ENCODE peak calls at places on chromosome 15, in four cellular contexts. One of them, this sample, is unnamed.

GRCh38 chr15:93929375-93930094 is 301.8 kb upstream of the MCTP2 start:
- DNase-seq in IMR-90: peak
- DNase-seq in suprapubic skin: no peak
- DNase-seq in natural killer cell: no peak
- DNase-seq in this sample: peak

GRCh38 chr15:58380280-58380945 is 51.4 kb upstream of the LIPC start:
- DNase-seq in natural killer cell: no peak
- DNase-seq in suprapubic skin: no peak
- DNase-seq in IMR-90: no peak
- DNase-seq in this sample: no peak

GRCh38 chr15:96551196-96551595 is 220.7 kb downstream of the NR2F2 start:
- DNase-seq in natural killer cell: no peak
- DNase-seq in suprapubic skin: no peak
- DNase-seq in IMR-90: no peak
- DNase-seq in this sample: no peak

GRCh38 chr15:37112171-37112570 is 11.8 kb upstream of the MEIS2 start:
- DNase-seq in natural killer cell: no peak
- DNase-seq in suprapubic skin: no peak
- DNase-seq in IMR-90: no peak
- DNase-seq in this sample: no peak

GRCh38 chr15:56832125-56832524 is 86.3 kb upstream of the TCF12 start:
- DNase-seq in IMR-90: no peak
- DNase-seq in natural killer cell: no peak
- DNase-seq in suprapubic skin: no peak
- DNase-seq in this sample: no peak

GRCh38 chr15:56918046-56918906 is at the start of gene TCF12:
- DNase-seq in suprapubic skin: peak
- DNase-seq in natural killer cell: peak
- DNase-seq in IMR-90: peak
- DNase-seq in this sample: peak

GRCh38 chr15:94412979-94413741 is 181.8 kb downstream of the MCTP2 start:
- DNase-seq in natural killer cell: no peak
- DNase-seq in IMR-90: peak
- DNase-seq in suprapubic skin: no peak
- DNase-seq in this sample: no peak

GRCh38 chr15:50257924-50258323 is 7.6 kb downstream of the HDC start:
- DNase-seq in suprapubic skin: no peak
- DNase-seq in natural killer cell: no peak
- DNase-seq in IMR-90: peak
- DNase-seq in this sample: peak

GRCh38 chr15:67396109-67396508 is 124.8 kb upstream of the C15orf61 start:
- DNase-seq in suprapubic skin: no peak
- DNase-seq in IMR-90: no peak
- DNase-seq in natural killer cell: no peak
- DNase-seq in this sample: no peak

GRCh38 chr15:100103828-100104227 is 237.9 kb downstream of the ADAMTS17 start:
- DNase-seq in natural killer cell: no peak
- DNase-seq in suprapubic skin: no peak
- DNase-seq in IMR-90: no peak
- DNase-seq in this sample: no peak

GRCh38 chr15:42141795-42142667 is 14.4 kb downstream of the PLA2G4F start:
- DNase-seq in IMR-90: no peak
- DNase-seq in suprapubic skin: peak
- DNase-seq in natural killer cell: no peak
- DNase-seq in this sample: no peak

GRCh38 chr15:83436513-83437158 is 10.5 kb upstream of the SH3GL3 start:
- DNase-seq in IMR-90: peak
- DNase-seq in suprapubic skin: no peak
- DNase-seq in natural killer cell: no peak
- DNase-seq in this sample: no peak

GRCh38 chr15:31551323-31551722 is 224.7 kb downstream of the KLF13 start:
- DNase-seq in suprapubic skin: no peak
- DNase-seq in IMR-90: no peak
- DNase-seq in natural killer cell: no peak
- DNase-seq in this sample: no peak

GRCh38 chr15:31930967-31931366 is 99.3 kb upstream of the CHRNA7 start:
- DNase-seq in IMR-90: no peak
- DNase-seq in natural killer cell: no peak
- DNase-seq in suprapubic skin: no peak
- DNase-seq in this sample: no peak

GRCh38 chr15:65651042-65651322 is 29.2 kb downstream of the SLC24A1 start:
- DNase-seq in natural killer cell: no peak
- DNase-seq in suprapubic skin: no peak
- DNase-seq in IMR-90: no peak
- DNase-seq in this sample: no peak

GRCh38 chr15:40006003-40006402 is 33.0 kb downstream of the SRP14 start:
- DNase-seq in suprapubic skin: no peak
- DNase-seq in IMR-90: peak
- DNase-seq in natural killer cell: no peak
- DNase-seq in this sample: no peak

GRCh38 chr15:100940785-100941379 is 21.7 kb downstream of the LRRK1 start:
- DNase-seq in IMR-90: no peak
- DNase-seq in suprapubic skin: no peak
- DNase-seq in natural killer cell: no peak
- DNase-seq in this sample: no peak

GRCh38 chr15:70854669-70854976 is 666 bp upstream of the LARP6 start:
- DNase-seq in natural killer cell: no peak
- DNase-seq in IMR-90: peak
- DNase-seq in suprapubic skin: no peak
- DNase-seq in this sample: no peak

GRCh38 chr15:90780916-90781315 is 63.8 kb downstream of the BLM start:
- DNase-seq in IMR-90: no peak
- DNase-seq in suprapubic skin: no peak
- DNase-seq in natural killer cell: no peak
- DNase-seq in this sample: no peak

GRCh38 chr15:74614744-74615312 is 808 bp upstream of the CLK3 start:
- DNase-seq in IMR-90: peak
- DNase-seq in natural killer cell: peak
- DNase-seq in suprapubic skin: peak
- DNase-seq in this sample: peak

GRCh38 chr15:69591905-69592508 is 139.4 kb downstream of the RPLP1 start:
- DNase-seq in IMR-90: no peak
- DNase-seq in natural killer cell: no peak
- DNase-seq in suprapubic skin: no peak
- DNase-seq in this sample: no peak

GRCh38 chr15:75508741-75509532 is 57.4 kb upstream of the SIN3A start:
- DNase-seq in natural killer cell: no peak
- DNase-seq in IMR-90: peak
- DNase-seq in suprapubic skin: no peak
- DNase-seq in this sample: no peak

GRCh38 chr15:65887565-65887964 is 18.3 kb downstream of the RAB11A start:
- DNase-seq in suprapubic skin: no peak
- DNase-seq in IMR-90: no peak
- DNase-seq in natural killer cell: no peak
- DNase-seq in this sample: no peak

GRCh38 chr15:99749386-99749785 is 16.1 kb upstream of the LYSMD4 start:
- DNase-seq in natural killer cell: no peak
- DNase-seq in suprapubic skin: no peak
- DNase-seq in IMR-90: peak
- DNase-seq in this sample: no peak

GRCh38 chr15:72925661-72926060 is 126.6 kb upstream of the NEO1 start:
- DNase-seq in IMR-90: peak
- DNase-seq in suprapubic skin: no peak
- DNase-seq in natural killer cell: no peak
- DNase-seq in this sample: no peak

GRCh38 chr15:65824031-65824743 is 32.1 kb upstream of the DENND4A start:
- DNase-seq in IMR-90: peak
- DNase-seq in natural killer cell: no peak
- DNase-seq in suprapubic skin: no peak
- DNase-seq in this sample: no peak

GRCh38 chr15:40347559-40348470 is 3.0 kb upstream of the PHGR1 start:
- DNase-seq in IMR-90: no peak
- DNase-seq in suprapubic skin: no peak
- DNase-seq in natural killer cell: no peak
- DNase-seq in this sample: no peak

GRCh38 chr15:36529296-36530011 is 50.0 kb upstream of the CDIN1 start:
- DNase-seq in natural killer cell: no peak
- DNase-seq in suprapubic skin: no peak
- DNase-seq in IMR-90: no peak
- DNase-seq in this sample: no peak

GRCh38 chr15:64344651-64345262 is 11.2 kb downstream of the CSNK1G1 start:
- DNase-seq in IMR-90: peak
- DNase-seq in natural killer cell: no peak
- DNase-seq in suprapubic skin: no peak
- DNase-seq in this sample: peak

GRCh38 chr15:25244731-25245585 is 193.9 kb downstream of the UBE3A start:
- DNase-seq in suprapubic skin: peak
- DNase-seq in IMR-90: no peak
- DNase-seq in natural killer cell: peak
- DNase-seq in this sample: no peak

GRCh38 chr15:25241241-25241801 is 197.5 kb downstream of the UBE3A start:
- DNase-seq in IMR-90: no peak
- DNase-seq in natural killer cell: peak
- DNase-seq in suprapubic skin: peak
- DNase-seq in this sample: no peak

GRCh38 chr15:25242166-25242879 is 196.5 kb downstream of the UBE3A start:
- DNase-seq in suprapubic skin: peak
- DNase-seq in IMR-90: no peak
- DNase-seq in natural killer cell: peak
- DNase-seq in this sample: no peak

GRCh38 chr15:25243800-25244097 is 195.1 kb downstream of the UBE3A start:
- DNase-seq in suprapubic skin: no peak
- DNase-seq in IMR-90: no peak
- DNase-seq in natural killer cell: peak
- DNase-seq in this sample: no peak

DNA sequence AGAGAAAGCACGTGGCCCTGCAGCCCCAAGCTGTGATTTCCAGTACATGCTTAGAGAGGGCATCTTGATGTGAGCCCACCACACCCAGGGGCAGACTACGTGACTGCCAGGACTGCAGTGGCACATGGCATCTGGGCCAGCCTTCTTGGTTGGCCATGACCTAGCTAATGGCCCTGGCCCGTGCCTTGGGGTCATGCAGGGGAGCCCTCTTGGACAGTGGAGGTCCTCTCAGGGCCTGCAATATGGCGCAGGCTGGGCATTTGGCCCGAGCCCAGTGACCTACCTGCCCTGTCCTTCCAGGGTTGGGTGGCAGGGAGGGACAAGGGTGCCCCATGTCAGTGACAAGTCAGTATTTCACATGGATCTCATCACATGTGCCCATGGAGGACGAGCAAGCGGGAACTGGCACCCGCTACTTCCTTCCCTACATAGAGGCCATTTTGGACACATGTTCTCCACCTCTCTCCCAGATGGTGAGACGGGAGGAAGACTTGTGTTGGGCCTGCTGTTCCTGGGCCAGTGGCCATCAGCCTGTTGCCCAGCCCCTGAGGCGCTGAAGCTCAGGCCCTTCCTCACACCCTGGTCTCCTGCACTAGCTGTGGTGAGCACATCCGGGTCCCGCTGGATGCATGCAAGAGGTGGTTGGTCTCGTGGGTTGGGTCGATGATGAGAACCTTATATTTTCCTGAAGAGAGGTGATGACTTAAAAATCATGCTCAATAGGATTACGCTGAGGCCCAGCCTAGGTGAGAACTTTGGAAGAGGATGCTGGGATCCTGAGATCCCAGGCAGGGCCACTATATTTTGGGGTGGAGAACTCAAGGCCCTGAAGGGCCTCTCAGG is 195.6 kb downstream of the UBE3A start:
- DNase-seq in natural killer cell: peak
- DNase-seq in suprapubic skin: peak
- DNase-seq in IMR-90: no peak
- DNase-seq in this sample: no peak
- TF ChIP-seq CTCF in natural killer cell: no peak
- TF ChIP-seq CTCF in suprapubic skin: no peak
- TF ChIP-seq CTCF in IMR-90: no peak
- TF ChIP-seq CTCF in this sample: no peak

DNA sequence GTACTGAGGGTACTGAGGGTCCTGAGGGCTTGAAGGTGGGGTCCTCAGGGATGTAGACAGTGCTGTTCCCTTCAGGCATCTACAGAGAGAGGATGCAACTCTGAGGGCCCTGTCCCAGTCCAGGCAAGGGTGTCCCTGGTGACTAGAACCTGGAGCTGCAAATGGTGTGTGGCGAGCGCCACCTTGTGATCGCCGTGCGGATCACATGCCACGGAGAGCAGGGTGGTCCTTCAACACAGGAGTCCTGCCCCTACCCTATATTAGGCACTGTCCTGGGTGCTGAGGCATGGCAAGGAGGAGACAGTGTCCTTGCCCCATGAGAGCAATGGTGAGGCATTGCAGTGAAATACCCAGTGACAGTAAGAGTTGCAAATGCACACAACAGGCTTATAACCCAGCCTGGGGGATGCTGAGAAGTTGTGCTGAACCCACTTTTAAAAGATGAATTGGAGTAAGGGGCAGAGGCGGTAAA is 23.6 kb downstream of the RHCG start:
- DNase-seq in natural killer cell: no peak
- DNase-seq in IMR-90: peak
- DNase-seq in suprapubic skin: no peak
- DNase-seq in this sample: peak
- TF ChIP-seq CTCF in natural killer cell: no peak
- TF ChIP-seq CTCF in IMR-90: peak
- TF ChIP-seq CTCF in suprapubic skin: no peak
- TF ChIP-seq CTCF in this sample: peak

DNA sequence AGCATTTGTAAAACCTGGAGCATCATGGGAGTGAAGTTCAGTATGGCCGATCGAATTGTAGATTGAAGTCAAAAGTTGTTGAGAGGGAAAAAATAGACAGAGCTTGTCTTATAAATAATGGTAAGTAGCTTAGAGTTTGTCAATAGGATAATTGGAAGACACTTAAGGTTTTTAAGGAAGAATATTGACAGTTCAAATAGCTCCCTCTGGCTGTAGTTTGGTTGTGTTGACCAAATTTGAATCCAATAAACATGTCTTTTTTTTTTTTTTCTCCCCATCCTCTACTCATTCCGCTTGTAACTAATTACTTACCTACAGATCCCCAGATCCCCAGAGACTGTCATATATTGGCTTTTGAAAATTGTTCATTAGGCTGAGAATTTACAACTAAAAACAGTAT is 677.0 kb downstream of the AGBL1 start:
- DNase-seq in suprapubic skin: no peak
- DNase-seq in IMR-90: no peak
- DNase-seq in natural killer cell: no peak
- DNase-seq in this sample: no peak
- TF ChIP-seq CTCF in suprapubic skin: no peak
- TF ChIP-seq CTCF in IMR-90: no peak
- TF ChIP-seq CTCF in natural killer cell: no peak
- TF ChIP-seq CTCF in this sample: no peak

GRCh38 chr15:38864122-38864521 is 299.5 kb upstream of the RASGRP1 start:
- DNase-seq in suprapubic skin: no peak
- DNase-seq in natural killer cell: no peak
- DNase-seq in IMR-90: no peak
- DNase-seq in this sample: no peak
- TF ChIP-seq CTCF in suprapubic skin: no peak
- TF ChIP-seq CTCF in natural killer cell: no peak
- TF ChIP-seq CTCF in IMR-90: peak
- TF ChIP-seq CTCF in this sample: peak

DNA sequence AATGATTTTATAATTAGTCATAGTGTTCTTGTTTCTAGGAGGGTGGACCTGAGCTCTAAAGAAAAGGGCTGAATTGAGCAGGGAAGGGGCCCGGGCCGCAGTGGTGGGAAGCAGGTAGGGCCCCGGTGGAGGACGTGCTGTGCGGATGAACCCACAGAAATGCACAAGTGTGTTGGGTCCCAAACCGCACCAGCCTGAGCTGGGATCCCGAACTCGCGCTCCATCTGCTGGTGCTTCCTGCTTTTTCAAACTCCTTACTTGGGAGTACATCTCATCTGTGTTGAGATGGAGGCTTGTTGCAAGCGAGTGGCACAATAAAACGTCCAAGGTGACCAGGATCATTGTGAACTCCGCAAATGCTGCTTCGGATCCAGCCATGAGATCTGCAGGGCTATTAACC is 244.8 kb upstream of the IGF1R start:
- DNase-seq in IMR-90: no peak
- DNase-seq in natural killer cell: no peak
- DNase-seq in suprapubic skin: peak
- DNase-seq in this sample: no peak
- TF ChIP-seq CTCF in IMR-90: no peak
- TF ChIP-seq CTCF in natural killer cell: no peak
- TF ChIP-seq CTCF in suprapubic skin: no peak
- TF ChIP-seq CTCF in this sample: no peak